ENCODE peak calls at places on chromosomes 13 and 19, in six cellular contexts. E, V, Z, U, N and H are unnamed samples.

GRCh38 chr19:4108767-4109625 is 14.9 kb downstream of the MAP2K2 start:
- DNase-seq in V (no peak), N (no peak), U (no peak), Z (peak; percentile 79), E (no peak), H (no peak)

GRCh38 chr13:35994131-35994966 is 136.8 kb downstream of the DCLK1 start:
- DNase-seq in V (no peak), E (no peak), N (no peak), Z (no peak), U (no peak), H (no peak)

GRCh38 chr13:101346161-101346560 is 70.1 kb downstream of the NALCN start:
- DNase-seq in Z (no peak), U (no peak), N (no peak), E (no peak), V (no peak), H (no peak)

GRCh38 chr19:53333071-53333465 is 481 bp upstream of the ZNF845 start:
- DNase-seq in V (peak; percentile 4), N (peak; percentile 82), Z (no peak), U (peak; percentile 76), E (peak; percentile 87), H (peak; percentile 68)

GRCh38 chr13:59064042-59064441 is 1099.7 kb downstream of the DIAPH3 start:
- DNase-seq in V (no peak), N (no peak), E (no peak), Z (no peak), U (no peak), H (no peak)

GRCh38 chr13:52383362-52383761 is 22.6 kb downstream of the THSD1 start:
- DNase-seq in V (no peak), N (no peak), E (no peak), U (no peak), Z (no peak), H (no peak)

GRCh38 chr13:46717275-46717674 is 79.7 kb downstream of the ESD start:
- DNase-seq in U (no peak), E (no peak), N (no peak), Z (no peak), V (no peak), H (no peak)

GRCh38 chr13:35514166-35514565 is 37.7 kb upstream of the MAB21L1 start:
- DNase-seq in U (peak; percentile 8), E (no peak), Z (no peak), V (no peak), N (no peak), H (no peak)

GRCh38 chr19:56900573-56901097 is 60.1 kb upstream of the PEG3 start:
- DNase-seq in E (no peak), N (no peak), Z (no peak), U (no peak), V (no peak), H (no peak)

GRCh38 chr19:45591004-45591637 is 6.5 kb upstream of the OPA3 start:
- DNase-seq in V (no peak), N (peak; percentile 88), Z (no peak), E (peak; percentile 92), U (peak; percentile 78), H (peak; percentile 93)

GRCh38 chr13:79382545-79383275 is 23.3 kb downstream of the RBM26 start:
- DNase-seq in U (no peak), E (no peak), N (peak; percentile 27), Z (no peak), V (no peak), H (no peak)

GRCh38 chr13:45372189-45373115 is 31.5 kb upstream of the TPT1 start:
- DNase-seq in Z (no peak), N (no peak), U (no peak), V (no peak), E (peak; percentile 58), H (no peak)

GRCh38 chr13:46908511-46908910 is 11.7 kb upstream of the HTR2A start:
- DNase-seq in Z (no peak), V (no peak), N (no peak), U (no peak), E (no peak), H (no peak)

GRCh38 chr19:12314553-12314952 is 18.9 kb downstream of the ZNF563 start:
- DNase-seq in V (no peak), Z (no peak), N (no peak), E (no peak), U (no peak), H (no peak)

GRCh38 chr13:72062566-72062965 is 195.6 kb upstream of the DACH1 start:
- DNase-seq in E (peak; percentile 85), N (peak; percentile 83), V (no peak), U (peak; percentile 90), Z (no peak), H (no peak)

DNA sequence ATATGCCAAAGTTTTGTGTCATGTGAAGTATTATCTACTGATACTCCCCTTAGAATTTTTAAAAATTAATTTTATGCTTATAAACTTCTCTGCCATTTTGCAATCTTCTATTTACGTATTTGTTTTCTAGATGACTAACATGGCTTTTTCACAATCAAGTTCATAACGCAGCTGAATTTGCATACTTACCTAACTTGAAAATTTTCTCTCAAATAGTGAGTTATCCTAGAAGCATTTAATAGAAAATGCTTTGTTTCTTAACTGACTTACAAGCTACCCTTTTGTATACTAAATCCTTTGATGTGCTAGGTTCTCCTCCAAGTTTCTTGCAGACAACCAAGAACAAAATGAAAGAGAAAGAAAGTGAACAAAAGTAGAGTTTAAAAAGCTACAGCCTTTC is 683.5 kb downstream of the LIG4 start:
- DNase-seq in N (no peak), U (no peak), V (no peak), Z (no peak), E (no peak), H (no peak)
- H3K27me3 ChIP-seq in N (no peaks in the 10 kb centered on the region), U (no peaks in the 10 kb centered on the region), V (no peaks in the 10 kb centered on the region), Z (no peaks in the 10 kb centered on the region), E (no peaks in the 10 kb centered on the region), H (no peaks in the 10 kb centered on the region)

DNA sequence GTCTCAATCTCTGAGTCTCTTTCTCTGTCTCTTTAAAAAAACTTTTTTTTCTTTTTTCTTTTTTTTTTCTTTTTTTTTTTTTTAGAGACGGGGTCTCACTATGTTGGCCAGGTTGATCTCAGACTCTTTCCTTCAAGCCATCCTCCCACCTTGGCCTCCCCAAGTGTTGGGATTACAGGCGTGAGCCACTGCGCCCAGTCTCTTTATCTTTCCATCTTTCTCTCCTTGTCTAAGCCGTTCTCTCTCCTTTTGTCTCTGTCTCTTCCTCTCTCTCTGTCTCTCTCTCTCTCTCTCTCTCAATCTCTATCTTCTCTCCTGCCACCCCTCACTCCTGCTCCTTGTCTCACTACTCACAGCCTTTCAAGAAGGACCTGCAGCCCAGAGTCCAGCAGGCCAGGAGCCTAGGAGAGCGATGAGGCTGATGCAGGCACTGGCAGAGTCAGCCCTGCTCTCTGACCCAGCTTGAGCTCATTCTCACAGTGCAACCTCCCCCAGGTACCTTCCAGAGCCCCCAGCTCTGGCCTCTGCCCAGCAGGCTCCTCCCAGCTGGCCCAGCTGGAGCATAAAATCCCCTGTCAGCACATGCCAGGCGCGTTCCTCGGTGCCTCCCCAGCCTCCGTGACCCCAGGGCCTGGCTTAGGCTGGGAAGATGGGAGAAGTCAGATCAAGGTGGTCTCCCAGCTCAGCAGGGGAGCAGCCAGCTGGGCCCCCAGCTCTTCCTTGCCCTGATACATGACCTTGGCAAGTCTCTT is at the start of gene NPHS1:
- DNase-seq in E (no peak), N (no peak), Z (no peak), U (no peak), V (no peak), H (peak; percentile 60)
- H3K27me3 ChIP-seq in E (peaks cover 77% of the 10 kb centered on the region), N (peaks cover 21% of the 10 kb centered on the region), Z (peaks cover 8% of the 10 kb centered on the region), U (peaks cover 94% of the 10 kb centered on the region), V (peaks cover 65% of the 10 kb centered on the region), H (peaks cover 61% of the 10 kb centered on the region)

GRCh38 chr19:17953316-17953801 is 13.5 kb upstream of the KCNN1 start:
- DNase-seq in V (no peak), E (no peak), Z (no peak), U (no peak), N (no peak), H (peak; percentile 43)
- H3K27me3 ChIP-seq in V (peaks cover 64% of the 10 kb centered on the region), E (peaks cover 56% of the 10 kb centered on the region), Z (peaks cover 10% of the 10 kb centered on the region), U (peaks cover 68% of the 10 kb centered on the region), N (peaks cover 60% of the 10 kb centered on the region), H (peaks cover 57% of the 10 kb centered on the region)

GRCh38 chr19:419721-420515 is 11.0 kb upstream of the C2CD4C start:
- DNase-seq in V (no peak), E (no peak), N (no peak), Z (no peak), U (no peak), H (no peak)
- H3K27me3 ChIP-seq in V (no peaks in the 10 kb centered on the region), E (no peaks in the 10 kb centered on the region), N (no peaks in the 10 kb centered on the region), Z (no peaks in the 10 kb centered on the region), U (no peaks in the 10 kb centered on the region), H (no peaks in the 10 kb centered on the region)

GRCh38 chr19:48756686-48757085 is 1.4 kb downstream of the FGF21 start:
- DNase-seq in Z (no peak), U (no peak), E (peak; percentile 31), V (no peak), N (no peak), H (peak; percentile 48)

GRCh38 chr19:48755787-48756674 is 707 bp downstream of the FGF21 start:
- DNase-seq in E (peak; percentile 40), U (no peak), N (no peak), V (no peak), Z (no peak), H (peak; percentile 48)

GRCh38 chr19:48757741-48758144 is 2.4 kb downstream of the FGF21 start:
- DNase-seq in U (no peak), N (no peak), V (no peak), E (no peak), Z (no peak), H (peak; percentile 55)

GRCh38 chr19:48754950-48755645 is at the start of gene FGF21:
- DNase-seq in N (peak; percentile 75), V (no peak), U (no peak), Z (no peak), E (peak; percentile 57), H (peak; percentile 71)

DNA sequence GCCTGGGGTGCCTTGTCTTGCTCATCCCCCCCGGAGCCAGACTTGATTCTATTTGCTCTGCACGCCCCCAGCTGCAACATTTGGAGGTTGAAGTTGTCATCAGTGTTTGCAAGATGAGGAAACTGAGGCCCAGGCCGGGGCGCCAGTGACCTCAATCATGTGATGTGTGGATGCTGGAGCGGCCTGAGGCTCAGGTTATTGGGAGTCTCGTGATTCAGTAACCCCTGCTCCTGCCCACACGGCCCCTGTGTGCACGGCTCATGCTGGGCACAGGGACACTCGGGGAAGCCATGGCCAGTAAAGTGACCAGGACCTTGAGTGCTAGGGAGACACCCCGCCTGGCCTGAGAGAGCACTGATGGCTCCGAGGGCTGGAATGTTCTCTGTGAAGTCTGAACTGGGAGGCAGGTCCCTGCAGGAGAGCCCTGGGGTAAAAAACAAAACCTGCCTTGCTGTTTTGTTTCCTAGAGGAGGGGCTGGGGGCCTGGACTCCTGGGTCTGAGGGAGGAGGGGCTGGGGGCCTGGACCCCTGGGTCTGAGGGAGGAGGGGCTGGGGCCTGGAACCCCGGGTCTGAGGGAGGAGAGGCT is 1.9 kb downstream of the FGF21 start:
- DNase-seq in Z (no peak), E (no peak), N (no peak), U (no peak), V (no peak), H (peak; percentile 56)
- H3K27me3 ChIP-seq in Z (peaks cover 2% of the 10 kb centered on the region), E (peaks cover 11% of the 10 kb centered on the region), N (no peaks in the 10 kb centered on the region), U (peaks cover 15% of the 10 kb centered on the region), V (peaks cover 31% of the 10 kb centered on the region), H (peaks cover 8% of the 10 kb centered on the region)

GRCh38 chr19:39825093-39825463 is 8.9 kb downstream of the DYRK1B start:
- DNase-seq in Z (no peak), V (no peak), E (no peak), U (no peak), N (no peak), H (peak; percentile 54)
- H3K27me3 ChIP-seq in Z (no peaks in the 10 kb centered on the region), V (no peaks in the 10 kb centered on the region), E (no peaks in the 10 kb centered on the region), U (no peaks in the 10 kb centered on the region), N (no peaks in the 10 kb centered on the region), H (no peaks in the 10 kb centered on the region)